ENCODE peak calls at places on chromosome 14, in seven cellular contexts. One of them, this sample, is unnamed.

GRCh38 chr14:50001999-50002925 is 109.4 kb downstream of the ARF6 start:
- DNase-seq in AG04450: no peak
- DNase-seq in frontal cortex: no peak
- DNase-seq in vagina: no peak
- DNase-seq in hippocampal formation: no peak
- DNase-seq in upper lobe of right lung: no peak
- DNase-seq in NAMALWA: peak; percentile 17
- DNase-seq in this sample: peak; percentile 65

GRCh38 chr14:105864116-105864515 is 337.7 kb downstream of the TMEM121 start:
- DNase-seq in AG04450: no peak
- DNase-seq in frontal cortex: no peak
- DNase-seq in vagina: no peak
- DNase-seq in hippocampal formation: no peak
- DNase-seq in upper lobe of right lung: no peak
- DNase-seq in NAMALWA: peak; percentile 2
- DNase-seq in this sample: no peak

GRCh38 chr14:76546426-76547221 is 170.7 kb downstream of the ESRRB start:
- DNase-seq in AG04450: no peak
- DNase-seq in frontal cortex: no peak
- DNase-seq in vagina: no peak
- DNase-seq in hippocampal formation: no peak
- DNase-seq in upper lobe of right lung: no peak
- DNase-seq in NAMALWA: peak; percentile 46
- DNase-seq in this sample: peak; percentile 36

GRCh38 chr14:31263485-31264133 is 56.0 kb upstream of the HECTD1 start:
- DNase-seq in AG04450: peak; percentile 99
- DNase-seq in frontal cortex: no peak
- DNase-seq in vagina: no peak
- DNase-seq in hippocampal formation: no peak
- DNase-seq in upper lobe of right lung: no peak
- DNase-seq in NAMALWA: no peak
- DNase-seq in this sample: no peak

GRCh38 chr14:29043751-29044150 is 277.2 kb downstream of the FOXG1 start:
- DNase-seq in AG04450: no peak
- DNase-seq in frontal cortex: no peak
- DNase-seq in vagina: no peak
- DNase-seq in hippocampal formation: no peak
- DNase-seq in upper lobe of right lung: no peak
- DNase-seq in NAMALWA: no peak
- DNase-seq in this sample: no peak

GRCh38 chr14:91295276-91295845 is 50.9 kb upstream of the GPR68 start:
- DNase-seq in AG04450: no peak
- DNase-seq in frontal cortex: no peak
- DNase-seq in vagina: no peak
- DNase-seq in hippocampal formation: no peak
- DNase-seq in upper lobe of right lung: no peak
- DNase-seq in NAMALWA: no peak
- DNase-seq in this sample: no peak

GRCh38 chr14:23366163-23366921 is 1.4 kb upstream of the EFS start:
- DNase-seq in AG04450: peak; percentile 24
- DNase-seq in frontal cortex: peak; percentile 62
- DNase-seq in vagina: no peak
- DNase-seq in hippocampal formation: peak; percentile 75
- DNase-seq in upper lobe of right lung: peak; percentile 82
- DNase-seq in NAMALWA: no peak
- DNase-seq in this sample: no peak

GRCh38 chr14:37623552-37623951 is 28.1 kb downstream of the TTC6 start:
- DNase-seq in AG04450: no peak
- DNase-seq in frontal cortex: no peak
- DNase-seq in vagina: no peak
- DNase-seq in hippocampal formation: no peak
- DNase-seq in upper lobe of right lung: no peak
- DNase-seq in NAMALWA: no peak
- DNase-seq in this sample: no peak

GRCh38 chr14:61153914-61154545 is 127.1 kb downstream of the TMEM30B start:
- DNase-seq in AG04450: no peak
- DNase-seq in frontal cortex: no peak
- DNase-seq in vagina: no peak
- DNase-seq in hippocampal formation: no peak
- DNase-seq in upper lobe of right lung: no peak
- DNase-seq in NAMALWA: no peak
- DNase-seq in this sample: peak; percentile 14

GRCh38 chr14:64112859-64113258 is 181.3 kb downstream of the ESR2 start:
- DNase-seq in AG04450: no peak
- DNase-seq in frontal cortex: no peak
- DNase-seq in vagina: no peak
- DNase-seq in hippocampal formation: no peak
- DNase-seq in upper lobe of right lung: no peak
- DNase-seq in NAMALWA: no peak
- DNase-seq in this sample: peak; percentile 27

GRCh38 chr14:76580967-76581366 is 180.3 kb upstream of the VASH1 start:
- DNase-seq in AG04450: no peak
- DNase-seq in frontal cortex: no peak
- DNase-seq in vagina: no peak
- DNase-seq in hippocampal formation: no peak
- DNase-seq in upper lobe of right lung: no peak
- DNase-seq in NAMALWA: no peak
- DNase-seq in this sample: no peak

GRCh38 chr14:23559010-23559920 is 3.2 kb downstream of the THTPA start:
- DNase-seq in AG04450: peak; percentile 27
- DNase-seq in frontal cortex: no peak
- DNase-seq in vagina: no peak
- DNase-seq in hippocampal formation: peak; percentile 29
- DNase-seq in upper lobe of right lung: peak; percentile 77
- DNase-seq in NAMALWA: peak; percentile 73
- DNase-seq in this sample: peak; percentile 72

GRCh38 chr14:45238988-45239387 is 14.0 kb downstream of the MIS18BP1 start:
- DNase-seq in AG04450: no peak
- DNase-seq in frontal cortex: no peak
- DNase-seq in vagina: no peak
- DNase-seq in hippocampal formation: no peak
- DNase-seq in upper lobe of right lung: no peak
- DNase-seq in NAMALWA: no peak
- DNase-seq in this sample: no peak

GRCh38 chr14:47284283-47284682 is 391.1 kb downstream of the MDGA2 start:
- DNase-seq in AG04450: no peak
- DNase-seq in frontal cortex: no peak
- DNase-seq in vagina: no peak
- DNase-seq in hippocampal formation: no peak
- DNase-seq in upper lobe of right lung: no peak
- DNase-seq in NAMALWA: no peak
- DNase-seq in this sample: no peak

GRCh38 chr14:54979039-54979438 is 47.9 kb downstream of the WDHD1 start:
- DNase-seq in AG04450: no peak
- DNase-seq in frontal cortex: no peak
- DNase-seq in vagina: no peak
- DNase-seq in hippocampal formation: no peak
- DNase-seq in upper lobe of right lung: no peak
- DNase-seq in NAMALWA: no peak
- DNase-seq in this sample: no peak

GRCh38 chr14:63243646-63244045 is 39.4 kb downstream of the RHOJ start:
- DNase-seq in AG04450: no peak
- DNase-seq in frontal cortex: no peak
- DNase-seq in vagina: no peak
- DNase-seq in hippocampal formation: no peak
- DNase-seq in upper lobe of right lung: no peak
- DNase-seq in NAMALWA: no peak
- DNase-seq in this sample: no peak

GRCh38 chr14:67926821-67927220 is 107.2 kb downstream of the RAD51B start:
- DNase-seq in AG04450: no peak
- DNase-seq in frontal cortex: no peak
- DNase-seq in vagina: no peak
- DNase-seq in hippocampal formation: no peak
- DNase-seq in upper lobe of right lung: no peak
- DNase-seq in NAMALWA: no peak
- DNase-seq in this sample: no peak